ENCODE peak calls at places on chromosomes 7 and 10, in six cellular contexts. Q is A549, H is body of pancreas, W is ovary, E is NB4, C is tibial nerve. D is an unnamed sample.

GRCh38 chr10:114487815-114488536 is 83.7 kb upstream of the AFAP1L2 start:
- DNase-seq in W (no peak), E (no peak), Q (no peak), C (no peak), H (no peak), D (no peak)

GRCh38 chr10:84352251-84352842 is 24.0 kb downstream of the CCSER2 start:
- DNase-seq in W (no peak), H (peak), Q (peak), E (peak), C (peak), D (peak)

GRCh38 chr7:3200504-3200903 is 100.5 kb upstream of the SDK1 start:
- DNase-seq in Q (peak), W (no peak), E (peak), H (peak), C (no peak), D (no peak)

GRCh38 chr10:35394411-35394851 is 58.1 kb downstream of the CCNY start:
- DNase-seq in Q (no peak), H (no peak), E (no peak), W (no peak), C (no peak), D (no peak)

GRCh38 chr10:73810735-73811465 is 498 bp downstream of the NDST2 start:
- DNase-seq in H (no peak), W (peak), Q (peak), E (peak), C (no peak), D (peak)

GRCh38 chr7:73642834-73643233 is 18.5 kb upstream of the MLXIPL start:
- DNase-seq in H (no peak), C (no peak), Q (no peak), W (no peak), E (no peak), D (no peak)

GRCh38 chr10:87763086-87763861 is 54.8 kb downstream of the ATAD1 start:
- DNase-seq in Q (no peak), E (no peak), W (no peak), H (no peak), C (no peak), D (peak)

GRCh38 chr10:92688927-92689662 is 660 bp upstream of the HHEX start:
- DNase-seq in H (peak), Q (peak), C (no peak), W (no peak), E (peak), D (peak)

GRCh38 chr7:112271162-112271561 is 64.7 kb downstream of the ZNF277 start:
- DNase-seq in H (no peak), Q (no peak), W (no peak), C (no peak), E (no peak), D (no peak)

GRCh38 chr7:77674878-77675277 is 21.4 kb upstream of the RSBN1L start:
- DNase-seq in Q (peak), C (no peak), E (no peak), W (no peak), H (peak), D (no peak)

GRCh38 chr10:120583424-120584108 is 126.5 kb downstream of the PLPP4 start:
- DNase-seq in C (no peak), W (no peak), H (no peak), Q (no peak), E (no peak), D (peak)

DNA sequence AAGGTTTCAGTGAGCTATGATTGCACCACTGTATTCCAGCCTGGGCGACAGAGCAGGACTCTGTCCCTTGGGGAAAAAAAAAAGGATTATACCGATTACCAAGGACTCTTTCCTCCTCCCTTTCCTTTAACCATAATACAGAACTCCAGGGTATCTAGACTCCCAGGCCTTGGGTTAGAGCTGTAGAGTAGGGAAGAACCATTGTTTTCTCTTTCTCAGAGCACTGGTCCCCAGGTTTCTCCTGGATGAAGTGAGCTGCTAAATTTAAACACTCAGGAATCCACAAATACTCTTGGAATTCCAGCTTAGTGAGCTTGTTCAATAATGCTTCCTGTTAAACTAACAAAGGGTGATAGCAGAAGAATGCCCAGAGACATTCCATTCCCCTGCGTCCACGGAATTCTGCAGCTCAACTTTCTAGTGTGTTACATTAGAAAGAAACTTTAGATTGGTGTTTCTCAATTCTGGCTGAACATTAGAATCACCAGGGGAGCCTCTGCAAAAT is 14.6 kb upstream of the RPEL1 start:
- DNase-seq in W (no peak), H (peak), C (no peak), Q (peak), E (no peak), D (no peak)
- TF ChIP-seq POLR2A in W (no peak), H (peak), C (no peak), Q (no peak), E (no peak), D (no peak)

DNA sequence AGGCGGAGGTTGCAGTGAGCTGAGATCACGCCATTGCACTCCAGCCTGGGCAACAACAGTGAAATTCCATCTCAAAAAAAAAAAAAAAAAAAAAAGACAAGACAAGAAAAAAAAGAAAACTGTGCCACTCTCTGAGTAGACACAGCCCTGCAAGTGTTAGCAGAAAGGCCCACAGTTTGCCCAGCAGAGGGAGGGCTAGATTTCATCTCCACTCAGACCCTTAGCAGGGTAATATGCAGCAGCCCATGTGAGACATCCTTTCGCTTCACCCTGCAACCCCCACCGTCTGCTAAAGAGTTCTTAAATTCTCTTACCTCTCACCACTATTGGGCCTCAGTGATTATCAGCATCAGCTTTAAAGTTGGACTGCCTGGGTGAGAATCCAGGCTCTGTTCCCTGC is 38.2 kb downstream of the CTNNA3 start:
- DNase-seq in Q (no peak), W (no peak), C (no peak), H (no peak), E (no peak), D (no peak)
- TF ChIP-seq POLR2A in Q (no peak), W (no peak), C (no peak), H (no peak), E (no peak), D (no peak)

GRCh38 chr10:11304906-11305585 is 287.4 kb downstream of the CELF2 start:
- DNase-seq in H (no peak), C (no peak), Q (no peak), E (no peak), W (no peak), D (no peak)

GRCh38 chr10:11303671-11304170 is 286.0 kb downstream of the CELF2 start:
- DNase-seq in C (no peak), E (no peak), Q (no peak), W (no peak), H (no peak), D (no peak)

GRCh38 chr10:11305825-11306601 is 288.3 kb downstream of the CELF2 start:
- DNase-seq in C (no peak), E (no peak), Q (no peak), W (no peak), H (no peak), D (no peak)

GRCh38 chr10:11307937-11308336 is 290.3 kb downstream of the CELF2 start:
- DNase-seq in Q (no peak), C (no peak), W (no peak), H (no peak), E (no peak), D (no peak)

DNA sequence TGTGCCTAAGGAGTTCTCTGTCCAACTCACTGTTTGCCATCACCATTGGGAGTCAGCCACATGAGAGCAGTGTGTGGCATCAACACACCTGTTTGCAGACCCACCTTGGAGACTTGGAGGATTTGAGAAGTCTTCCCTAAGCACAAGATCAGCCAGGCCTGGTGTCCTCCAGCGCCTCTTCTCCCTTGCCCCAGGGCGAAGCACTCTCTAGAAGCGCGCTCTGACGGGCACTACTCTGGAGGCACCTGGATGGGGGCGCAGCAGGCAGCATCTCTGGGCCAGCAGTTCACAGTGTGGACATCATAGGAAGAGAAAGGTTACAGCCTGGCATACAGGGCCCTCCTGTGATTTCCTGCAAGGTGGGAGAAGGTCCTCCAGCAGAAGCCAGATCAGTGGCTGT is 289.3 kb downstream of the CELF2 start:
- DNase-seq in E (no peak), Q (no peak), C (no peak), H (no peak), W (no peak), D (no peak)
- TF ChIP-seq POLR2A in E (no peak), Q (no peak), C (no peak), H (no peak), W (no peak), D (no peak)

GRCh38 chr7:127651556-127652332 is at the start of gene SND1:
- DNase-seq in Q (peak), H (peak), W (peak), C (peak), E (peak), D (peak)
- TF ChIP-seq POLR2A in Q (peak), H (peak), W (peak), C (peak), E (peak), D (peak)